ENCODE peak calls at places on chromosomes 4 and X, in six cellular contexts. One of them, this sample, is unnamed.
A peak's percentile ranks its signal among the peaks of the same experiment; 100 is the strongest.

GRCh38 chrX:20372533-20372932 is 105.8 kb upstream of the RPS6KA3 start:
- DNase-seq in dorsolateral prefrontal cortex: no peak
- DNase-seq in esophagus squamous epithelium: no peak
- DNase-seq in left lung: no peak
- DNase-seq in tibial nerve: no peak
- DNase-seq in foreskin fibroblast: peak; percentile 32
- DNase-seq in this sample: no peak

GRCh38 chr4:650951-651883 is 22.9 kb downstream of the ATP5ME start:
- DNase-seq in esophagus squamous epithelium: no peak
- DNase-seq in dorsolateral prefrontal cortex: peak; percentile 59
- DNase-seq in tibial nerve: no peak
- DNase-seq in foreskin fibroblast: no peak
- DNase-seq in left lung: peak; percentile 75
- DNase-seq in this sample: no peak

GRCh38 chr4:149353241-149353640 is 462.4 kb downstream of the IQCM start:
- DNase-seq in foreskin fibroblast: no peak
- DNase-seq in left lung: no peak
- DNase-seq in tibial nerve: no peak
- DNase-seq in dorsolateral prefrontal cortex: no peak
- DNase-seq in esophagus squamous epithelium: no peak
- DNase-seq in this sample: no peak

GRCh38 chr4:3407171-3407771 is 34.5 kb upstream of the HGFAC start:
- DNase-seq in dorsolateral prefrontal cortex: peak; percentile 16
- DNase-seq in left lung: peak; percentile 58
- DNase-seq in foreskin fibroblast: no peak
- DNase-seq in esophagus squamous epithelium: no peak
- DNase-seq in tibial nerve: no peak
- DNase-seq in this sample: no peak

GRCh38 chrX:40573763-40574162 is 7.0 kb upstream of the ATP6AP2 start:
- DNase-seq in left lung: no peak
- DNase-seq in foreskin fibroblast: peak; percentile 24
- DNase-seq in esophagus squamous epithelium: no peak
- DNase-seq in tibial nerve: no peak
- DNase-seq in dorsolateral prefrontal cortex: no peak
- DNase-seq in this sample: no peak

GRCh38 chr4:61373901-61374611 is 173.9 kb downstream of the ADGRL3 start:
- DNase-seq in esophagus squamous epithelium: no peak
- DNase-seq in left lung: no peak
- DNase-seq in dorsolateral prefrontal cortex: no peak
- DNase-seq in foreskin fibroblast: peak; percentile 63
- DNase-seq in tibial nerve: no peak
- DNase-seq in this sample: peak; percentile 30

GRCh38 chr4:170083546-170083945 is 6.2 kb downstream of the AADAT start:
- DNase-seq in tibial nerve: no peak
- DNase-seq in dorsolateral prefrontal cortex: no peak
- DNase-seq in left lung: no peak
- DNase-seq in esophagus squamous epithelium: no peak
- DNase-seq in foreskin fibroblast: no peak
- DNase-seq in this sample: no peak

GRCh38 chr4:94038195-94038594 is 169.5 kb upstream of the SMARCAD1 start:
- DNase-seq in dorsolateral prefrontal cortex: no peak
- DNase-seq in esophagus squamous epithelium: no peak
- DNase-seq in tibial nerve: no peak
- DNase-seq in left lung: no peak
- DNase-seq in foreskin fibroblast: no peak
- DNase-seq in this sample: no peak

GRCh38 chr4:176387571-176387970 is 67.8 kb downstream of the SPCS3 start:
- DNase-seq in foreskin fibroblast: peak; percentile 54
- DNase-seq in esophagus squamous epithelium: no peak
- DNase-seq in left lung: no peak
- DNase-seq in dorsolateral prefrontal cortex: no peak
- DNase-seq in tibial nerve: no peak
- DNase-seq in this sample: no peak

GRCh38 chrX:41984628-41985027 is 61.3 kb upstream of the CASK start:
- DNase-seq in foreskin fibroblast: peak; percentile 17
- DNase-seq in tibial nerve: no peak
- DNase-seq in left lung: no peak
- DNase-seq in esophagus squamous epithelium: no peak
- DNase-seq in dorsolateral prefrontal cortex: no peak
- DNase-seq in this sample: peak; percentile 27

GRCh38 chr4:183493246-183493645 is 11.6 kb upstream of the ING2 start:
- DNase-seq in foreskin fibroblast: no peak
- DNase-seq in dorsolateral prefrontal cortex: no peak
- DNase-seq in left lung: no peak
- DNase-seq in esophagus squamous epithelium: no peak
- DNase-seq in tibial nerve: no peak
- DNase-seq in this sample: no peak

GRCh38 chrX:115560978-115561604 is at the start of gene PLS3:
- DNase-seq in esophagus squamous epithelium: peak; percentile 2
- DNase-seq in left lung: peak; percentile 87
- DNase-seq in tibial nerve: peak; percentile 65
- DNase-seq in dorsolateral prefrontal cortex: peak; percentile 65
- DNase-seq in foreskin fibroblast: peak; percentile 91
- DNase-seq in this sample: no peak

GRCh38 chr4:16532240-16532990 is 306.1 kb upstream of the TAPT1 start:
- DNase-seq in left lung: no peak
- DNase-seq in tibial nerve: no peak
- DNase-seq in esophagus squamous epithelium: no peak
- DNase-seq in dorsolateral prefrontal cortex: no peak
- DNase-seq in foreskin fibroblast: peak; percentile 75
- DNase-seq in this sample: peak; percentile 59

GRCh38 chrX:11629593-11630211 is 36.0 kb downstream of the ARHGAP6 start:
- DNase-seq in foreskin fibroblast: peak; percentile 86
- DNase-seq in tibial nerve: peak; percentile 11
- DNase-seq in dorsolateral prefrontal cortex: no peak
- DNase-seq in esophagus squamous epithelium: no peak
- DNase-seq in left lung: no peak
- DNase-seq in this sample: peak; percentile 26

GRCh38 chrX:19017271-19017670 is 33.4 kb upstream of the PHKA2 start:
- DNase-seq in tibial nerve: no peak
- DNase-seq in left lung: no peak
- DNase-seq in esophagus squamous epithelium: no peak
- DNase-seq in foreskin fibroblast: peak; percentile 52
- DNase-seq in dorsolateral prefrontal cortex: no peak
- DNase-seq in this sample: no peak

GRCh38 chr4:86181585-86181984 is 178.3 kb downstream of the MAPK10 start:
- DNase-seq in foreskin fibroblast: no peak
- DNase-seq in esophagus squamous epithelium: no peak
- DNase-seq in dorsolateral prefrontal cortex: no peak
- DNase-seq in left lung: no peak
- DNase-seq in tibial nerve: no peak
- DNase-seq in this sample: no peak

GRCh38 chr4:185196437-185196836 is 7.4 kb downstream of the CFAP97 start:
- DNase-seq in esophagus squamous epithelium: no peak
- DNase-seq in left lung: no peak
- DNase-seq in tibial nerve: no peak
- DNase-seq in dorsolateral prefrontal cortex: no peak
- DNase-seq in foreskin fibroblast: no peak
- DNase-seq in this sample: no peak

GRCh38 chr4:76822294-76822693 is 75.7 kb downstream of the SOWAHB start:
- DNase-seq in left lung: no peak
- DNase-seq in tibial nerve: no peak
- DNase-seq in foreskin fibroblast: no peak
- DNase-seq in esophagus squamous epithelium: no peak
- DNase-seq in dorsolateral prefrontal cortex: no peak
- DNase-seq in this sample: no peak

DNA sequence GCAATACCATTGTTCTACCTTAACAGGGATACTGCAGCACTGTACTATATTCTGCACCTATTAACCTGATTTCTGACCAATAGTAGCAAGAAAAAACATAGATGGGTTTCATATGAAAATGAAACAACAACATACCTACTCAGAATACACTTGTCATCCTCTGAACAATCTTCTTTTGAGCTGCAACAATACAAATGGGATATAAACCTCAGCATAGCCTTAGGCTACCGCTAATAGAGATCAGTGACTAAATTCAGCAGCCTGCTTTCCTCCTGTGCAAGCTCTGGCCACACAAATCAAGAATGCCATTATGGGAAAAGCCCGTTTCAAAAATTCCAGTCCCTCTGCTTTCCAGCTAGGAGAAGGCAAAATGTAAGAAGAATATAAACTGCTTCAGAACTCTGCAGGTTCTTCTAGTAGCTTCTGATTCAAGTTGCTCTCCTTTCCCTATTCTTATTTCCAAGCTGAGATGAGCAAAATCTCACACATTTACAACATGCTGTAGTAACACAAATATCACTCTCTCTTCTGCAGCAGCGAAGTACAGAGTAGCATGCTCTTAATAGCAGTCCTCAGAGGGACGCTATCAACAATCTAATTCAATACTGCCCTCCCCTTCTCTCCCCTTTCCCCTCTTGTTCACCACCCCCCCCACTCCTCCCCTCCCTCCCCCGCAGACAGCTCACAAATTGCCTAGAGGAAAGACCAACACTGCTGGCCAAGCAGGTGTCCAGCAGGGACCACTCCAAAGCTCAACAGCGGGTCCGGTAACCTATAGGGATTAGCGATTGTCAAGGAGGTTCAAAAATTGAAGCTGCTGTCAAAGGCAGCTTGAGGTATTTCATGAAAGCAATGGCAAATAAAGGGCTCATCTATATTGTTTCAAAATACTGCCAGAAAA is 143.2 kb downstream of the KLHL13 start:
- DNase-seq in dorsolateral prefrontal cortex: no peak
- DNase-seq in tibial nerve: no peak
- DNase-seq in foreskin fibroblast: peak; percentile 24
- DNase-seq in esophagus squamous epithelium: no peak
- DNase-seq in left lung: no peak
- DNase-seq in this sample: no peak
- H3K4me3 ChIP-seq in dorsolateral prefrontal cortex: peak overlapping the region; percentile 49
- H3K4me3 ChIP-seq in tibial nerve: peak overlapping the region; percentile 1
- H3K4me3 ChIP-seq in foreskin fibroblast: no peak overlapping the region
- H3K4me3 ChIP-seq in esophagus squamous epithelium: peak overlapping the region; percentile 28
- H3K4me3 ChIP-seq in left lung: no peak overlapping the region
- H3K4me3 ChIP-seq in this sample: peak overlapping the region; percentile 34

DNA sequence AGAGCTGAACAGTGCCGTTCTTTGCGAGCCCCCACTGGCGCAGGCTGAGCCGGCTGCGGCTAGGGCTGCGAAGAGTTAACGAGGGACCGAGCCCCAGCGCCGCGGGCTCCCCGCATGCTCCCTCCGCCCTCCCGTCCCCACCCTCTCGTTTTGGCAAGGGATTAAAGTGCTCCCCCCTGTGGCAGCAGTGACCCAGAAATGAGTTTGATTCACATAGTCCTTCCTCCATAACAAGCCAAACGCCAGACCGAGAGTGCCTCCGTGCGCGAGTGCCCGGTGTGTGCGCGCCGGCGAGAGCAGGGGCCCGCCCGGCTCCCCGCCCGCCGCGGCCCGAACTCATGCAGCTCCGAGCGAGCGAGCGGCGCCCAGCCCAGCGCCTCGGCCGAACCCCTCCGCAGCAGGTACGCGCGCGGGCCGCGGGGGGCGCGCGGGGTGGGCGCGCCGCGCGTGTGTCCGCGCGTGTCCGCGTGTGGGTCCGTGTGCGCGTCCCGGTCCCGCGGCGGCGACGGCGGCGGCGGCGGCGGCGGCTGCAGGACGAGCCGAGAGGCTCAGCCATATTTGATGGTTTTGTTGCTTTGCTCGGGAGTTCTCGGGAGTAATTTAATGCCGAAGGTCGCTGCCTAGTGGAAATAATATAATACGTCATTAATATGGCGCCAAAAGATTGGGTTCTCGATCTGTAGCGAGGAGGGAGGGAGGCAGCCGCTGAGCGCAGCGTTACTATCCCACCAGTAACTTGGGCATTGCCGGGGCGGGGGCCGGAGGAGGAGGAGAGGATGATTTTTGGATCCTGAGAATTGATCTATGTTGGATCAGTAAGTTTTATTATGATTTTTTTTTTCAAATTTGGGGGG is at the start of gene JADE1:
- DNase-seq in esophagus squamous epithelium: peak; percentile 53
- DNase-seq in tibial nerve: peak; percentile 90
- DNase-seq in dorsolateral prefrontal cortex: peak; percentile 72
- DNase-seq in foreskin fibroblast: peak; percentile 99
- DNase-seq in left lung: peak; percentile 95
- DNase-seq in this sample: no peak
- TF ChIP-seq CTCF in esophagus squamous epithelium: peak; percentile 76
- TF ChIP-seq CTCF in tibial nerve: peak; percentile 82
- TF ChIP-seq CTCF in dorsolateral prefrontal cortex: peak; percentile 48
- TF ChIP-seq CTCF in foreskin fibroblast: peak; percentile 56
- TF ChIP-seq CTCF in left lung: peak; percentile 43
- TF ChIP-seq CTCF in this sample: peak; percentile 70

DNA sequence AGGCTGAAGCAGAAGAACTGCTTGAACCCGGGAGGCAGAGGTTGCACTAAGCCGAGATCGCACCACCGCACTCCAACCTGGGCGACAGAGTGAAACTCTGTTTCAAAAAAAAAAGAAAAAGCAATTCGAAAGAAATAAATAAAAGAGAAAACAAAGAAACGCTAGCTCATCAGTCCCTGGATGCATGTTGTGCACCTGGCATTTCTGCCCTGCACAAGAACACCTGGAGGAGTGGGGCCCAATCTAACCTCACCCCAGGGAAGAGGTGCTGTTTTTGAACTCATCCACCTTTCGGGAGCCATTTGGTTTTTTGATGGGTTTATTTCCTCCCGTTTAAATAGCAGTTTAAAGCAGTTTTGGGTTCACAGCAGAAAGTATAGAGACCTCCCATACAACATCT is 5.7 kb upstream of the MRFAP1 start:
- DNase-seq in foreskin fibroblast: no peak
- DNase-seq in left lung: no peak
- DNase-seq in dorsolateral prefrontal cortex: no peak
- DNase-seq in tibial nerve: no peak
- DNase-seq in esophagus squamous epithelium: no peak
- DNase-seq in this sample: no peak
- H3K4me3 ChIP-seq in foreskin fibroblast: no peak overlapping the region
- H3K4me3 ChIP-seq in left lung: no peak overlapping the region
- H3K4me3 ChIP-seq in dorsolateral prefrontal cortex: no peak overlapping the region
- H3K4me3 ChIP-seq in tibial nerve: no peak overlapping the region
- H3K4me3 ChIP-seq in esophagus squamous epithelium: no peak overlapping the region
- H3K4me3 ChIP-seq in this sample: no peak overlapping the region

DNA sequence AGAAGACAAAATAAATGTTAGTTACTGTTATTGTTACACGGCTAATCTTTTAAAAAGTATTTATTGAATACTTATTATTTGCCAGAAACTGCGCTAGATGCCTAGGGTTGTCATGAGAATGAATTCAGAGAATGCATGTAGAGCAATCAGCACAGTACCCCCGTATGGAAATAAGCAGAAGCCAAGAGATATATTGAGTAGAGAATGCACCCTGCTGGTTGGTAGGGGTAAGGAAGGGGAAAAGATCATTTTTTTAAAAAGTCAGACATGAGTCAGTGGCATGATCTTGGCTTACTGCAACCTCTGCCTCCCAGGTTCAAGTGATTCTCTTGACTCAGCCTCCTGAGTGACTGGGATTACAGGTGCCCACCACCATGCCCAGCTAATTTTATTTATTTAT is 13.1 kb upstream of the DRP2 start:
- DNase-seq in tibial nerve: no peak
- DNase-seq in esophagus squamous epithelium: no peak
- DNase-seq in dorsolateral prefrontal cortex: no peak
- DNase-seq in foreskin fibroblast: peak; percentile 65
- DNase-seq in left lung: no peak
- DNase-seq in this sample: peak; percentile 9
- TF ChIP-seq CTCF in tibial nerve: peak; percentile 16
- TF ChIP-seq CTCF in esophagus squamous epithelium: no peak
- TF ChIP-seq CTCF in dorsolateral prefrontal cortex: peak; percentile 23
- TF ChIP-seq CTCF in foreskin fibroblast: peak; percentile 28
- TF ChIP-seq CTCF in left lung: no peak
- TF ChIP-seq CTCF in this sample: peak; percentile 54